ENCODE peak calls at places on chromosomes 7 and 10, in six cellular contexts. P is HCT116, T is spleen, S is PC-9, G is A549, K is fibroblast of lung. X is an unnamed sample.

GRCh38 chr10:80122746-80123145 is 9.8 kb upstream of the PLAC9 start:
- DNase-seq in P (no peak), T (no peak), S (no peak), G (no peak), K (no peak), X (no peak)

GRCh38 chr10:60573342-60573741 is 183.7 kb upstream of the ANK3 start:
- DNase-seq in P (no peak), T (no peak), S (no peak), G (no peak), K (peak; percentile 47), X (no peak)

GRCh38 chr7:140877249-140877524 is 47.5 kb downstream of the BRAF start:
- DNase-seq in P (no peak), T (no peak), S (no peak), G (no peak), K (peak; percentile 3), X (no peak)

GRCh38 chr7:111985802-111986201 is 220.4 kb downstream of the DOCK4 start:
- DNase-seq in P (no peak), T (no peak), S (no peak), G (no peak), K (no peak), X (no peak)

GRCh38 chr10:70442332-70442988 is 979 bp upstream of the NODAL start:
- DNase-seq in P (no peak), T (no peak), S (no peak), G (no peak), K (no peak), X (peak; percentile 93)

GRCh38 chr7:155344270-155344617 is 46.6 kb downstream of the INSIG1 start:
- DNase-seq in P (no peak), T (peak; percentile 76), S (no peak), G (no peak), K (no peak), X (peak; percentile 30)

GRCh38 chr10:80468806-80469421 is 14.8 kb downstream of the TSPAN14 start:
- DNase-seq in P (no peak), T (no peak), S (peak; percentile 56), G (no peak), K (no peak), X (no peak)

GRCh38 chr10:58030208-58030607 is 237.5 kb downstream of the IPMK start:
- DNase-seq in P (no peak), T (no peak), S (no peak), G (no peak), K (no peak), X (no peak)

GRCh38 chr7:33039257-33039904 is 23.2 kb downstream of the NT5C3A start:
- DNase-seq in P (no peak), T (no peak), S (no peak), G (no peak), K (no peak), X (no peak)

GRCh38 chr10:49139866-49140195 is 6.0 kb upstream of the FAM170B start:
- DNase-seq in P (peak; percentile 37), T (no peak), S (no peak), G (peak; percentile 68), K (peak; percentile 96), X (no peak)

GRCh38 chr10:49112098-49112497 is 3.2 kb downstream of the VSTM4 start:
- DNase-seq in P (no peak), T (no peak), S (no peak), G (no peak), K (no peak), X (no peak)

GRCh38 chr7:118573065-118573464 is 348.6 kb downstream of the ANKRD7 start:
- DNase-seq in P (no peak), T (no peak), S (no peak), G (no peak), K (peak; percentile 6), X (no peak)

GRCh38 chr7:112995091-112995824 is 91.4 kb downstream of the GPR85 start:
- DNase-seq in P (no peak), T (no peak), S (no peak), G (no peak), K (peak; percentile 92), X (no peak)

GRCh38 chr7:131829911-131830310 is 273.5 kb upstream of the PODXL start:
- DNase-seq in P (no peak), T (no peak), S (no peak), G (no peak), K (no peak), X (peak; percentile 58)

GRCh38 chr10:122734266-122734665 is 34.6 kb upstream of the C10orf120 start:
- DNase-seq in P (no peak), T (no peak), S (no peak), G (no peak), K (no peak), X (no peak)

GRCh38 chr7:114865564-114865963 is 56.3 kb upstream of the MDFIC start:
- DNase-seq in P (peak; percentile 46), T (peak; percentile 78), S (peak; percentile 35), G (peak; percentile 6), K (peak; percentile 52), X (peak; percentile 51)

GRCh38 chr7:16719699-16720098 is 33.9 kb upstream of the TSPAN13 start:
- DNase-seq in P (no peak), T (no peak), S (no peak), G (no peak), K (no peak), X (no peak)

GRCh38 chr10:97709746-97710078 is 3.8 kb upstream of the MARVELD1 start:
- DNase-seq in P (no peak), T (no peak), S (no peak), G (no peak), K (no peak), X (no peak)
- H3K9me3 ChIP-seq in P (no peaks in the 10 kb centered on the region), T (no peaks in the 10 kb centered on the region), S (no peaks in the 10 kb centered on the region), G (no peaks in the 10 kb centered on the region), K (no peaks in the 10 kb centered on the region), X (no peaks in the 10 kb centered on the region)

GRCh38 chr10:28179006-28179405 is 123.9 kb downstream of the MPP7 start:
- DNase-seq in P (no peak), T (no peak), S (no peak), G (no peak), K (no peak), X (no peak)
- H3K4me3 ChIP-seq in P (peak overlapping the region; percentile 31), T (no peak overlapping the region), S (no peak overlapping the region), G (no peak overlapping the region), K (no peak overlapping the region), X (no peak overlapping the region)

GRCh38 chr7:106959753-106960152 is 84.8 kb upstream of the PRKAR2B start:
- DNase-seq in P (no peak), T (no peak), S (no peak), G (peak; percentile 10), K (no peak), X (no peak)
- TF ChIP-seq CTCF in P (peak; percentile 61), T (no peak), S (peak; percentile 41), G (no peak), K (no peak), X (peak; percentile 35)

DNA sequence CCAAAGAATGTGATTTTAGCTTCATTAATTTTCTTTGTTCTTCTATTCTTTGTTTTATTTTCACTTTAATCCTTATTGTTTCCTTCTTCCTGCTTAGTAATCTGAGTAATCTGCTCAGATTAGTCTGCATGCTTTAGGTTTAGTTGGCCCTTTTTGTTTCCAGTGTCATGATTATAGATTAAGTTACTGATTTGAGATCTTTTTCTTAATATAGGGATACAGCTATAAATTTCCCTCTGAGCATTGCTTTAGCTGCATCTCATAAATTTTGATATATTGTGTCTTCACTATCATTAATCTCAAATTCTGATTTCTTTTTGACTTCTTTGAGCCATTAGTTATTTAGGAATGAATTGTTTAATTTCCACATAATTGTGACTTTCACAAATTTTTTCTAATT is 6.2 kb downstream of the NET1 start:
- DNase-seq in P (no peak), T (no peak), S (no peak), G (no peak), K (no peak), X (no peak)
- H3K9me3 ChIP-seq in P (peaks cover 4% of the 10 kb centered on the region), T (peaks cover 28% of the 10 kb centered on the region), S (peaks cover 10% of the 10 kb centered on the region), G (peaks cover 21% of the 10 kb centered on the region), K (no peaks in the 10 kb centered on the region), X (peaks cover 11% of the 10 kb centered on the region)

GRCh38 chr7:19112290-19113000 is 5.0 kb downstream of the TWIST1 start:
- DNase-seq in P (no peak), T (peak; percentile 54), S (no peak), G (no peak), K (peak; percentile 87), X (no peak)

GRCh38 chr7:19116121-19117080 is 1.0 kb downstream of the TWIST1 start:
- DNase-seq in P (no peak), T (peak; percentile 74), S (peak; percentile 17), G (peak; percentile 33), K (peak; percentile 58), X (no peak)

GRCh38 chr7:19113001-19113349 is 4.5 kb downstream of the TWIST1 start:
- DNase-seq in P (no peak), T (no peak), S (no peak), G (no peak), K (no peak), X (no peak)

GRCh38 chr7:19113855-19114590 is 3.4 kb downstream of the TWIST1 start:
- DNase-seq in P (no peak), T (no peak), S (no peak), G (no peak), K (peak; percentile 61), X (no peak)

DNA sequence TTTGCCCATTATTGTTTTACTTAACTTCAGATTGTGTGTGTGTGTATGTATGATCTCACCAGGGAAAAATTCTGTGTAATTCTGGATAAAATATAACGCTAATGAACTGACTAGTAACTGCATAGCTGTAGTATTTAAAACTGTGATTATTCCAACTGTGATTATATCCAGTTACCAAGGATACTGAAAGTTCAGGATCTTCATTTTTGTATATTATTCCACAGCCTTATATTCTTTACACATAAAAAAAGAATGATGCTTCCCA is 2.9 kb downstream of the TWIST1 start:
- DNase-seq in P (no peak), T (no peak), S (no peak), G (no peak), K (peak; percentile 68), X (no peak)
- H3K4me3 ChIP-seq in P (no peak overlapping the region), T (no peak overlapping the region), S (no peak overlapping the region), G (no peak overlapping the region), K (peak overlapping the region; percentile 70), X (no peak overlapping the region)

GRCh38 chr7:122886357-122887081 is at the start of gene CADPS2:
- DNase-seq in P (peak; percentile 71), T (peak; percentile 86), S (peak; percentile 92), G (peak; percentile 73), K (peak; percentile 86), X (peak; percentile 74)

GRCh38 chr7:122885583-122886356 is 490 bp downstream of the CADPS2 start:
- DNase-seq in P (no peak), T (peak; percentile 76), S (peak; percentile 52), G (peak; percentile 15), K (peak; percentile 51), X (peak; percentile 39)

GRCh38 chr7:122889116-122889515 is 2.9 kb upstream of the CADPS2 start:
- DNase-seq in P (no peak), T (no peak), S (no peak), G (no peak), K (no peak), X (no peak)

GRCh38 chr7:122887848-122888247 is 1.6 kb upstream of the CADPS2 start:
- DNase-seq in P (no peak), T (no peak), S (no peak), G (no peak), K (no peak), X (no peak)

GRCh38 chr7:122887198-122887597 is 938 bp upstream of the CADPS2 start:
- DNase-seq in P (peak; percentile 51), T (peak; percentile 76), S (peak; percentile 65), G (peak; percentile 10), K (peak; percentile 82), X (peak; percentile 61)
- TF ChIP-seq CTCF in P (peak; percentile 16), T (no peak), S (no peak), G (no peak), K (peak; percentile 39), X (no peak)

GRCh38 chr7:138369797-138370196 is 90.3 kb upstream of the TRIM24 start:
- DNase-seq in P (no peak), T (no peak), S (no peak), G (no peak), K (no peak), X (no peak)
- H3K9me3 ChIP-seq in P (peaks cover 5% of the 10 kb centered on the region), T (peaks cover 71% of the 10 kb centered on the region), S (peaks cover 31% of the 10 kb centered on the region), G (peaks cover 10% of the 10 kb centered on the region), K (no peaks in the 10 kb centered on the region), X (peaks cover 48% of the 10 kb centered on the region)

X was measured in Caco-2.